ENCODE peak calls at places on chromosomes 4 and X, in five cellular contexts. N is body of pancreas, L is ovary, X is uterus, V is tibial nerve. E is an unnamed sample. For H3K4me1, the result is how much of the 10 kb centered on the place peaks cover.

GRCh38 chrX:21374994-21375794 is 976 bp downstream of the CNKSR2 start:
- DNase-seq in L (peak), X (no peak), V (no peak), N (peak), E (peak)

GRCh38 chr4:94571301-94571700 is 119.6 kb downstream of the PDLIM5 start:
- DNase-seq in L (no peak), V (no peak), X (no peak), N (no peak), E (no peak)

GRCh38 chrX:53704854-53705253 is 18.3 kb upstream of the HUWE1 start:
- DNase-seq in N (no peak), X (no peak), V (no peak), L (no peak), E (no peak)

GRCh38 chr4:40264995-40265909 is 68.4 kb downstream of the RHOH start:
- DNase-seq in V (no peak), L (no peak), N (peak), X (peak), E (peak)

GRCh38 chr4:78529569-78530209 is 21.9 kb upstream of the ANXA3 start:
- DNase-seq in X (no peak), L (no peak), N (no peak), V (no peak), E (no peak)

GRCh38 chr4:40516651-40517050 is 113.0 kb downstream of the RBM47 start:
- DNase-seq in L (no peak), X (no peak), N (no peak), V (no peak), E (no peak)

GRCh38 chr4:126839066-126839465 is 793.7 kb upstream of the INTU start:
- DNase-seq in V (no peak), L (no peak), X (no peak), N (no peak), E (no peak)

GRCh38 chr4:87716350-87717041 is 66.4 kb downstream of the DMP1 start:
- DNase-seq in X (peak), V (peak), N (no peak), L (peak), E (no peak)

GRCh38 chr4:7876096-7876993 is 63.3 kb downstream of the AFAP1 start:
- DNase-seq in V (no peak), N (no peak), L (no peak), X (peak), E (no peak)

GRCh38 chr4:3860913-3861636 is 94.9 kb downstream of the ADRA2C start:
- DNase-seq in N (no peak), L (no peak), V (no peak), X (no peak), E (no peak)

GRCh38 chr4:103934178-103934789 is 214.5 kb upstream of the TACR3 start:
- DNase-seq in X (no peak), N (peak), L (no peak), V (no peak), E (peak)

GRCh38 chr4:73067971-73068394 is 1.5 kb downstream of the COX18 start:
- DNase-seq in N (no peak), L (no peak), V (no peak), X (no peak), E (no peak)

GRCh38 chr4:89715611-89716010 is 121.3 kb downstream of the SNCA start:
- DNase-seq in V (no peak), X (no peak), N (no peak), L (no peak), E (no peak)

GRCh38 chr4:152114562-152114961 is 353.8 kb upstream of the GATB start:
- DNase-seq in N (no peak), L (no peak), V (no peak), X (no peak), E (no peak)

GRCh38 chrX:106278951-106279350 is 110.8 kb downstream of the PWWP3B start:
- DNase-seq in V (no peak), L (no peak), N (no peak), X (no peak), E (no peak)

GRCh38 chr4:89538886-89539285 is 231.3 kb upstream of the GPRIN3 start:
- DNase-seq in N (no peak), L (no peak), X (no peak), V (no peak), E (no peak)

GRCh38 chr4:66855956-66856355 is 689.3 kb downstream of the CENPC start:
- DNase-seq in X (no peak), N (no peak), V (no peak), L (no peak), E (peak)

GRCh38 chr4:5824635-5825034 is 68.3 kb downstream of the CRMP1 start:
- DNase-seq in X (no peak), L (no peak), V (no peak), N (no peak), E (peak)

DNA sequence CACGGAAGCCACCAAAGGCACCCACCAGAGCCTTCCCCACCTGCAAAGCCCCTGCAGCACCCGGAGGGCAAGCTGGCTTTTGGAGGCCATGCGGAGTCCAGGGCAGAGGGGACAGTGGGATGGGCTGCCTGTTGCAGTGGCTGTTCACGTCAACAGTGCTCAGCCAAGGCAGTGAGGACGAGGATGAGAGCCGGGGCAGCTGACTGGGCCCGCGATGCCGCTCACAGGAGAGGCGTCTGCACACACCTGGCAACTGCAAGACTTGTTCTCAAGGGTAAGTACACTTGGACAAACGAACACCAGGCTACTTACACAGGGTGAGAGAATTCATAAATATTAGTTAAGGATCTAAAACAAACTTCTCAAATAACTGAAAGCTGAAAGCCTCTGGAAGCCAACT is 19.6 kb downstream of the FGFR3 start:
- DNase-seq in X (no peak), N (peak), V (no peak), L (no peak), E (no peak)
- H3K4me3 ChIP-seq in X (no peak), N (no peak), V (no peak), L (no peak), E (no peak)

DNA sequence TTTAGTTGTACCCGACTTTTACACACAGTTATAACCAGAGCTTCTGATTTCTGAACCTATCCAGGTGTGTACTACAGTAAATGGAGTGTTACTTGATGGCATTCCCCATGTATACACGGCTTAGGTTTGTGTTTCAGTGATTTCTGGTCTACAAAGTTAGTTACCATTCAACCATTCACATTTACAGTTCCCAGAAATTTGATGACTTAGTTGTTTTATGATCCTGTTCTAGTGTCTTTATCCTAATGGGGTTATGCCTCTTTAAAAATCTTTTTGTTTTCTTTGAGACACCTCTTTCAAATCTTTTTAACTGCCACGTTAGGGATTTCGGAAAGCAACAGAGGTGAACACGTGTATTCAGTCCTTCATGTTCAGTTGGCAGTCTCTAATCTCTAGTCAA is 23.4 kb downstream of the CPEB2 start:
- DNase-seq in L (no peak), V (no peak), N (no peak), X (no peak), E (no peak)
- H3K4me1 ChIP-seq in L (under half), V (under half), N (under half), X (under half), E (under half)

GRCh38 chrX:102968216-102968615 is 31.1 kb downstream of the RAB40AL start:
- DNase-seq in L (no peak), N (no peak), V (no peak), X (no peak), E (no peak)
- H3K27ac ChIP-seq in L (no peak), N (no peak), V (no peak), X (no peak), E (no peak)

GRCh38 chr4:82896755-82897154 is 3.8 kb upstream of the THAP9 start:
- DNase-seq in V (no peak), X (no peak), N (no peak), L (no peak), E (no peak)
- H3K4me3 ChIP-seq in V (no peak), X (no peak), N (no peak), L (no peak), E (no peak)

DNA sequence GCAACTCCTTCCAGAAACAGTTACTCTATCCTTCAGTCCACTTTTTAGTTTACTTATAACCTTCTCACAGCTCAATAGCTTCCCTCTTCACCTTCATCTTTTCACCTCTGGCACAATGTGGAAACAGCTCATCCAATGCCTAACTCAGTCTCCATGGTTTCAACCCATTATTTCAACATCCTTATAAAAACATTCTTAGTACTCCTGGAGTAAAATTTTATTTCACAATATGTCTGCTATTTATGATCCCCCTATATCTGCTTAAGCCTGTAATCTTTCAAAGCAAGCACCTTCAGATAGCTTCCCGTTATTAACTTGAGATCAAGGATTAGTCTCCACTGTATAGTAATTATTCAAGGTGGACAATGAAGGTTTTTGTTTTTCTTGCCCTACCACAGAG is 156.3 kb downstream of the GASK1B start:
- DNase-seq in V (no peak), L (no peak), X (no peak), N (no peak), E (no peak)
- H3K4me1 ChIP-seq in V (under half), L (under half), X (under half), N (under half), E (under half)

DNA sequence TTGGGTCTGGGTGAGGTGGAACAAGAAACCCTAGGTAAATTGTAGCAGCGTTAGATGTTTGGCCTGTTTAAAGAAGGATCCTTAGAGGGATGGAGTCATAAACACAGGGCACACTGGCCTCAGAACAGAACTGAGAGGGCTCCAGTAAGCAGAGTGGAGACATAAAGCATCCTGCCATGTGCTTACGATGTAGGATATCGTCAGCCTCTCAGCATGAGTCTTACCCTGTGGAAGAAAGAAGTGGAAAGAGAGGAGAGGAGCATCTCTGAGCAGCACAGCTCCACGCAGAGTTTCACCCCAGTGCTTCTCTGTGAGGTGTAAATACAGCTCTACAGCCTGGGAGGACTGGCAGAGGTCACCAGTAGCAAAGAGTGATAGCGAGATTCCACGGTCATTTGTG is 27.8 kb upstream of the SORBS2 start:
- DNase-seq in L (no peak), N (no peak), X (no peak), V (no peak), E (no peak)
- H3K27ac ChIP-seq in L (no peak), N (peak), X (peak), V (peak), E (no peak)

DNA sequence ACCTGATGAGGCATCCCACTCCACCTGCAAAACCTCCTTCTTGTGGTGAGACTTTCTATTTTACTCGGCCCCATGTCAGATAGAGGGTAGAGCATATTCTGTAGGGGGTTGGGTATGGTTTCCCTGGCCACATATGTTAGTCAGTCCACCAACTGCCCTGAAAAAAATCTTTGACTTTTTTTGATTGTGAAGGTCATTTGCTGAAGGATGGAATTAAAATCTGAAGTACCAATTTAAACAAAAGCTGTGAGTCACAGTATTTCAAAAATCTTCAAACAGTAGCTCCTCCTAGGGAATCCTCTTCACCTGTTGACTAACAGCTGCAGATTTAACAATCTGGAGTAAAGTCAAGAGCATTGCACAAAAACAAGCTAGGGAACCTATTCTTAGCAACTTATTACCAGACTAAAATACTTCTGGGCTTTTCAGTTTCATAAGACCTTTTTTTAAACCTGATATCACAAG is 8.0 kb upstream of the CCDC110 start:
- DNase-seq in L (no peak), N (no peak), X (no peak), V (no peak), E (no peak)
- H3K4me3 ChIP-seq in L (no peak), N (no peak), X (no peak), V (no peak), E (no peak)

E was measured in SJCRH30.